ENCODE peak calls at places on chromosomes 7 and 10, in five cellular contexts. One of them, this sample, is unnamed.
A peak's percentile ranks its signal among the peaks of the same experiment; 100 is the strongest.

GRCh38 chr7:148540041-148540738 is 50.4 kb upstream of the C7orf33 start:
- DNase-seq in psoas muscle: peak; percentile 57
- DNase-seq in stomach: no peak
- DNase-seq in adipocyte: peak; percentile 46
- DNase-seq in testis: no peak
- DNase-seq in this sample: no peak

GRCh38 chr7:86947956-86948355 is 111.5 kb downstream of the ELAPOR2 start:
- DNase-seq in psoas muscle: no peak
- DNase-seq in stomach: no peak
- DNase-seq in adipocyte: no peak
- DNase-seq in testis: no peak
- DNase-seq in this sample: no peak

GRCh38 chr7:86733783-86734182 is 90.1 kb downstream of the GRM3 start:
- DNase-seq in psoas muscle: no peak
- DNase-seq in stomach: no peak
- DNase-seq in adipocyte: no peak
- DNase-seq in testis: no peak
- DNase-seq in this sample: peak; percentile 16

GRCh38 chr10:118800920-118801319 is 46.1 kb upstream of the CACUL1 start:
- DNase-seq in psoas muscle: no peak
- DNase-seq in stomach: peak; percentile 34
- DNase-seq in adipocyte: peak; percentile 37
- DNase-seq in testis: peak; percentile 60
- DNase-seq in this sample: peak; percentile 15

GRCh38 chr7:10429031-10429430 is 544.6 kb upstream of the PHF14 start:
- DNase-seq in psoas muscle: no peak
- DNase-seq in stomach: no peak
- DNase-seq in adipocyte: no peak
- DNase-seq in testis: no peak
- DNase-seq in this sample: no peak

GRCh38 chr10:80186364-80187012 is 18.8 kb downstream of the ANXA11 start:
- DNase-seq in psoas muscle: peak; percentile 54
- DNase-seq in stomach: peak; percentile 63
- DNase-seq in adipocyte: no peak
- DNase-seq in testis: peak; percentile 43
- DNase-seq in this sample: no peak

GRCh38 chr7:47693161-47693740 is 111.3 kb upstream of the TNS3 start:
- DNase-seq in psoas muscle: no peak
- DNase-seq in stomach: no peak
- DNase-seq in adipocyte: peak; percentile 24
- DNase-seq in testis: no peak
- DNase-seq in this sample: no peak

GRCh38 chr7:100119701-100120517 is 475 bp downstream of the CNPY4 start:
- DNase-seq in psoas muscle: peak; percentile 68
- DNase-seq in stomach: peak; percentile 47
- DNase-seq in adipocyte: peak; percentile 79
- DNase-seq in testis: peak; percentile 79
- DNase-seq in this sample: peak; percentile 88

GRCh38 chr10:125217986-125218675 is 57.8 kb upstream of the CTBP2 start:
- DNase-seq in psoas muscle: no peak
- DNase-seq in stomach: no peak
- DNase-seq in adipocyte: peak; percentile 57
- DNase-seq in testis: no peak
- DNase-seq in this sample: no peak

GRCh38 chr10:6409982-6410694 is 169.9 kb downstream of the PRKCQ start:
- DNase-seq in psoas muscle: peak; percentile 26
- DNase-seq in stomach: no peak
- DNase-seq in adipocyte: peak; percentile 78
- DNase-seq in testis: peak; percentile 48
- DNase-seq in this sample: peak; percentile 61

GRCh38 chr10:25758511-25758910 is 175.5 kb upstream of the MYO3A start:
- DNase-seq in psoas muscle: no peak
- DNase-seq in stomach: no peak
- DNase-seq in adipocyte: no peak
- DNase-seq in testis: no peak
- DNase-seq in this sample: no peak

GRCh38 chr7:79979437-79979836 is 155.2 kb upstream of the GNAI1 start:
- DNase-seq in psoas muscle: no peak
- DNase-seq in stomach: no peak
- DNase-seq in adipocyte: peak; percentile 74
- DNase-seq in testis: no peak
- DNase-seq in this sample: no peak

GRCh38 chr10:119620771-119621384 is 24.1 kb upstream of the TIAL1 start:
- DNase-seq in psoas muscle: no peak
- DNase-seq in stomach: no peak
- DNase-seq in adipocyte: no peak
- DNase-seq in testis: no peak
- DNase-seq in this sample: peak; percentile 36

DNA sequence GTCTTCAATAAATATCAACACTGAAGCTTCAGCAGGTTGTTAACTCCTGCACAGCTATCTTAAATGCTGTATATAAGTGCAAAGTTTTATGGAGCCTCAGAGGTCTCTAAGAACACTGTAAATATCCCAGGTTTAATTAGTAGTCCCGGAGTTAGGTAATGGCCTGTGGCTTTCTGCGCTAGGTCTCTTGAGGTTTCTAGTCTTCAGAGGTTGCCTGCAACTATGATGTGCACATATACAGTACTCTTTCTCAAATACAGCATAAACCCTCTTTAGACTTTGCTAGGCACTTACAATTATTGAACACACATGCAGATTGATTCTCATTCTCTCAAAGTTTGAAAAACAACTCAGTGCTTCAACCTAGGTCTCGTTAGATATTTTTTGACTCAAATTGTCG is 2.3 kb downstream of the KLLN start:
- DNase-seq in psoas muscle: no peak
- DNase-seq in stomach: no peak
- DNase-seq in adipocyte: no peak
- DNase-seq in testis: no peak
- DNase-seq in this sample: no peak
- H3K4me3 ChIP-seq in psoas muscle: no peak overlapping the region
- H3K4me3 ChIP-seq in stomach: peak overlapping the region; percentile 88
- H3K4me3 ChIP-seq in adipocyte: peak overlapping the region; percentile 98
- H3K4me3 ChIP-seq in testis: peak overlapping the region; percentile 93
- H3K4me3 ChIP-seq in this sample: no peak overlapping the region

GRCh38 chr10:131750171-131750895 is 150.5 kb upstream of the PPP2R2D start:
- DNase-seq in psoas muscle: no peak
- DNase-seq in stomach: no peak
- DNase-seq in adipocyte: no peak
- DNase-seq in testis: no peak
- DNase-seq in this sample: no peak

GRCh38 chr10:131751827-131752775 is 148.7 kb upstream of the PPP2R2D start:
- DNase-seq in psoas muscle: no peak
- DNase-seq in stomach: no peak
- DNase-seq in adipocyte: no peak
- DNase-seq in testis: no peak
- DNase-seq in this sample: no peak

GRCh38 chr10:131748831-131749766 is 151.7 kb upstream of the PPP2R2D start:
- DNase-seq in psoas muscle: no peak
- DNase-seq in stomach: no peak
- DNase-seq in adipocyte: no peak
- DNase-seq in testis: no peak
- DNase-seq in this sample: no peak

GRCh38 chr10:131749767-131750142 is 151.1 kb upstream of the PPP2R2D start:
- DNase-seq in psoas muscle: no peak
- DNase-seq in stomach: no peak
- DNase-seq in adipocyte: no peak
- DNase-seq in testis: no peak
- DNase-seq in this sample: no peak

GRCh38 chr10:131750973-131751826 is 149.6 kb upstream of the PPP2R2D start:
- DNase-seq in psoas muscle: no peak
- DNase-seq in stomach: no peak
- DNase-seq in adipocyte: no peak
- DNase-seq in testis: no peak
- DNase-seq in this sample: no peak
- H3K4me1 ChIP-seq in psoas muscle: no peaks in the 10 kb centered on the region
- H3K4me1 ChIP-seq in stomach: no peaks in the 10 kb centered on the region
- H3K4me1 ChIP-seq in adipocyte: no peaks in the 10 kb centered on the region
- H3K4me1 ChIP-seq in testis: no peaks in the 10 kb centered on the region
- H3K4me1 ChIP-seq in this sample: no peaks in the 10 kb centered on the region

DNA sequence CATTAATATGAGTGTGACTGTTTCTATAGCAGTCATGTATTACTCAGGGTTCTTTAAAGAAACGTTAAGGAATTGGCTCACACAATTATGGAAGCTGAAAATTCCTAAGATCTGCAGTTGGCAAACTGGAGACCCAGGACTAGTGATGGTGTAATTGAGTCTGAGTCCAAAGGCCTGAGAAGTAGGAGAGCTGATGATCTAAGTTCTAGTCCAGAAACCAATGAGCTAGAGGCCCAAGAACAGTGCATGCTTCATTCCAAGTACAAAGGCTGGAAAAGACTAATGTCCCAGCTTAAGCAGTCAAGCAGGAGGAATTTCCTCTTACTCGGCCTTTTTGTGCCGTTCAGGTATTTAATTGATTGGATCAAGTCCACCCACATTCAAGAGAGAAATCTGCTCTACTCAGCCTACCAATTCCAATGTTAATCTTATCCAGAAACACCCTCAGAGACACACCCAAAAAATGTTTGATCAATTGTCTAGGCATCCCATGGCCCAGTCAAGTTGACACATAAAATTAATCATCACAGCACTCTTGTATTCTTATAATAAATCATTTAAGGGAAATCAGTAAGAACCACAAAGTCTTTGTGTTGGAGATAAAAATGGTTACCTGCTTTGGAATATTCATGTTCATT is 312.1 kb downstream of the PRKG1 start:
- DNase-seq in psoas muscle: no peak
- DNase-seq in stomach: no peak
- DNase-seq in adipocyte: peak; percentile 10
- DNase-seq in testis: no peak
- DNase-seq in this sample: no peak
- H3K4me3 ChIP-seq in psoas muscle: no peak overlapping the region
- H3K4me3 ChIP-seq in stomach: no peak overlapping the region
- H3K4me3 ChIP-seq in adipocyte: no peak overlapping the region
- H3K4me3 ChIP-seq in testis: no peak overlapping the region
- H3K4me3 ChIP-seq in this sample: no peak overlapping the region

GRCh38 chr7:2525161-2525930 is 5.8 kb downstream of the LFNG start:
- DNase-seq in psoas muscle: peak; percentile 18
- DNase-seq in stomach: no peak
- DNase-seq in adipocyte: no peak
- DNase-seq in testis: no peak
- DNase-seq in this sample: no peak
- H3K4me1 ChIP-seq in psoas muscle: peaks cover 14% of the 10 kb centered on the region
- H3K4me1 ChIP-seq in stomach: peaks cover 100% of the 10 kb centered on the region
- H3K4me1 ChIP-seq in adipocyte: peaks cover 68% of the 10 kb centered on the region
- H3K4me1 ChIP-seq in testis: peaks cover 54% of the 10 kb centered on the region
- H3K4me1 ChIP-seq in this sample: peaks cover 25% of the 10 kb centered on the region

DNA sequence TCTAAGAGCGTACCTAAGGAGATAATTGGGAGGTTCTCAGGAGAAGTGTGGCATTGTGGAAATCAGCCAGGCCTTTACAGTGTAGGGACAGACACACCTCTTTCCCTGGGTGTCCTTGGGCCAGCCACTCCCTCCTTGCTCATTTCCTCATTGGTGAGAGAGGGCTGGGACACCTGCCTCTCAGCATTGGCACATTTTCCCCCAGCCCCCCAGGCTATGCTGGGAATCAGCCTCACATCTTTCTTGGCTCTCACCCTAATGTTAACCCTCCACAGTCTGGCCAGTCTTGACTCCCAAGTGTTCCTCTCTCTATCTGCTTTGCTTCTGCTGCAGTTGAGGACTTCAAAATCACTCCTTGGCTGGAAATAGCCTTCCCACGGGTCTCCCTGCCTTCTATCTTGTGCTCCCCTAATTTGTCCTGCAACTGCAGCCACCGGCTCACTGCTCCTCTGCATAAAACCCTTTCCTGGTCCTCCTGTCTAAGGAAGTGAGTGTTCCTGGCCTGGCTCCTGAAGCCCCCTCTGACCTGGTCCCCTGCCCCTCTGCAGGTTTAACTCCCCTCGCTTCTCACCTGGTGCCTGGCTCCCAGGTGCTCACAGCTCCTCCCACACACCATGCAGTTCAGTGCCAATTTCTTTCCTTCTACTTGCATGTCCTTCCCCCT is 15.8 kb downstream of the TBXAS1 start:
- DNase-seq in psoas muscle: no peak
- DNase-seq in stomach: no peak
- DNase-seq in adipocyte: no peak
- DNase-seq in testis: no peak
- DNase-seq in this sample: no peak
- H3K4me3 ChIP-seq in psoas muscle: no peak overlapping the region
- H3K4me3 ChIP-seq in stomach: no peak overlapping the region
- H3K4me3 ChIP-seq in adipocyte: no peak overlapping the region
- H3K4me3 ChIP-seq in testis: no peak overlapping the region
- H3K4me3 ChIP-seq in this sample: no peak overlapping the region